ENCODE peak calls at places on chromosome 19, in six cellular contexts. One of them, this sample, is unnamed.

GRCh38 chr19:17548145-17548544 is 7.3 kb upstream of the COLGALT1 start:
- DNase-seq in BE2C: no peak
- DNase-seq in coronary artery: no peak
- DNase-seq in CD8-positive, alpha-beta T cell: no peak
- DNase-seq in IMR-90: no peak
- DNase-seq in AG04449: no peak
- DNase-seq in this sample: no peak

GRCh38 chr19:9500796-9501195 is 2.4 kb upstream of the ZNF560 start:
- DNase-seq in AG04449: no peak
- DNase-seq in coronary artery: no peak
- DNase-seq in CD8-positive, alpha-beta T cell: no peak
- DNase-seq in BE2C: no peak
- DNase-seq in IMR-90: no peak
- DNase-seq in this sample: no peak

GRCh38 chr19:33186835-33187540 is 7.1 kb upstream of the LRP3 start:
- DNase-seq in BE2C: no peak
- DNase-seq in CD8-positive, alpha-beta T cell: no peak
- DNase-seq in coronary artery: no peak
- DNase-seq in AG04449: no peak
- DNase-seq in IMR-90: no peak
- DNase-seq in this sample: peak; percentile 3

GRCh38 chr19:51368366-51369282 is at the start of gene CLDND2:
- DNase-seq in CD8-positive, alpha-beta T cell: peak; percentile 60
- DNase-seq in BE2C: peak; percentile 39
- DNase-seq in IMR-90: no peak
- DNase-seq in AG04449: no peak
- DNase-seq in coronary artery: no peak
- DNase-seq in this sample: no peak

GRCh38 chr19:44582581-44583265 is 30.6 kb upstream of the IGSF23 start:
- DNase-seq in BE2C: peak; percentile 44
- DNase-seq in CD8-positive, alpha-beta T cell: no peak
- DNase-seq in coronary artery: no peak
- DNase-seq in IMR-90: no peak
- DNase-seq in AG04449: no peak
- DNase-seq in this sample: no peak

GRCh38 chr19:48596237-48596636 is 10.3 kb upstream of the SPACA4 start:
- DNase-seq in BE2C: no peak
- DNase-seq in CD8-positive, alpha-beta T cell: no peak
- DNase-seq in coronary artery: no peak
- DNase-seq in IMR-90: no peak
- DNase-seq in AG04449: no peak
- DNase-seq in this sample: no peak

GRCh38 chr19:45825917-45826893 is 11.1 kb upstream of the RSPH6A start:
- DNase-seq in coronary artery: no peak
- DNase-seq in BE2C: no peak
- DNase-seq in CD8-positive, alpha-beta T cell: no peak
- DNase-seq in AG04449: no peak
- DNase-seq in IMR-90: no peak
- DNase-seq in this sample: no peak

GRCh38 chr19:9044449-9044848 is 34.2 kb upstream of the MUC16 start:
- DNase-seq in coronary artery: no peak
- DNase-seq in IMR-90: no peak
- DNase-seq in AG04449: no peak
- DNase-seq in BE2C: no peak
- DNase-seq in CD8-positive, alpha-beta T cell: no peak
- DNase-seq in this sample: no peak

GRCh38 chr19:39097299-39097698 is 13.1 kb downstream of the ACP7 start:
- DNase-seq in CD8-positive, alpha-beta T cell: no peak
- DNase-seq in coronary artery: no peak
- DNase-seq in BE2C: no peak
- DNase-seq in AG04449: no peak
- DNase-seq in IMR-90: no peak
- DNase-seq in this sample: no peak

GRCh38 chr19:33785795-33786194 is 10.9 kb upstream of the KCTD15 start:
- DNase-seq in coronary artery: no peak
- DNase-seq in AG04449: no peak
- DNase-seq in IMR-90: peak; percentile 70
- DNase-seq in BE2C: no peak
- DNase-seq in CD8-positive, alpha-beta T cell: no peak
- DNase-seq in this sample: no peak

GRCh38 chr19:55931936-55932386 is at the start of gene NLRP13:
- DNase-seq in BE2C: no peak
- DNase-seq in coronary artery: no peak
- DNase-seq in CD8-positive, alpha-beta T cell: no peak
- DNase-seq in IMR-90: no peak
- DNase-seq in AG04449: no peak
- DNase-seq in this sample: no peak

GRCh38 chr19:50046649-50047503 is 21.1 kb downstream of the ZNF473 start:
- DNase-seq in BE2C: peak; percentile 76
- DNase-seq in IMR-90: peak; percentile 18
- DNase-seq in coronary artery: no peak
- DNase-seq in CD8-positive, alpha-beta T cell: peak; percentile 63
- DNase-seq in AG04449: no peak
- DNase-seq in this sample: no peak

GRCh38 chr19:19527371-19527656 is 1.4 kb upstream of the YJEFN3 start:
- DNase-seq in IMR-90: no peak
- DNase-seq in BE2C: no peak
- DNase-seq in AG04449: no peak
- DNase-seq in CD8-positive, alpha-beta T cell: no peak
- DNase-seq in coronary artery: no peak
- DNase-seq in this sample: no peak

GRCh38 chr19:18802354-18802753 is 11.2 kb upstream of the COMP start:
- DNase-seq in AG04449: no peak
- DNase-seq in coronary artery: no peak
- DNase-seq in BE2C: peak; percentile 64
- DNase-seq in CD8-positive, alpha-beta T cell: no peak
- DNase-seq in IMR-90: no peak
- DNase-seq in this sample: no peak

GRCh38 chr19:35732540-35733179 is 9.6 kb downstream of the IGFLR1 start:
- DNase-seq in IMR-90: no peak
- DNase-seq in coronary artery: no peak
- DNase-seq in CD8-positive, alpha-beta T cell: no peak
- DNase-seq in AG04449: no peak
- DNase-seq in BE2C: no peak
- DNase-seq in this sample: no peak

GRCh38 chr19:4622695-4623421 is 16.5 kb upstream of the TNFAIP8L1 start:
- DNase-seq in AG04449: no peak
- DNase-seq in IMR-90: no peak
- DNase-seq in CD8-positive, alpha-beta T cell: no peak
- DNase-seq in coronary artery: no peak
- DNase-seq in BE2C: peak; percentile 56
- DNase-seq in this sample: no peak
- TF ChIP-seq CTCF in AG04449: no peak
- TF ChIP-seq CTCF in IMR-90: no peak
- TF ChIP-seq CTCF in CD8-positive, alpha-beta T cell: no peak
- TF ChIP-seq CTCF in coronary artery: no peak
- TF ChIP-seq CTCF in BE2C: peak; percentile 42
- TF ChIP-seq CTCF in this sample: no peak

GRCh38 chr19:6736917-6737283 is 480 bp downstream of the GPR108 start:
- DNase-seq in coronary artery: no peak
- DNase-seq in CD8-positive, alpha-beta T cell: no peak
- DNase-seq in IMR-90: no peak
- DNase-seq in AG04449: no peak
- DNase-seq in BE2C: no peak
- DNase-seq in this sample: no peak

GRCh38 chr19:6737284-6737872 is at the start of gene GPR108:
- DNase-seq in coronary artery: peak; percentile 100
- DNase-seq in BE2C: peak; percentile 99
- DNase-seq in CD8-positive, alpha-beta T cell: peak; percentile 100
- DNase-seq in AG04449: peak; percentile 100
- DNase-seq in IMR-90: peak; percentile 100
- DNase-seq in this sample: peak; percentile 98

GRCh38 chr19:6738726-6739389 is 622 bp upstream of the TRIP10 start:
- DNase-seq in CD8-positive, alpha-beta T cell: peak; percentile 39
- DNase-seq in IMR-90: peak; percentile 8
- DNase-seq in coronary artery: no peak
- DNase-seq in AG04449: no peak
- DNase-seq in BE2C: no peak
- DNase-seq in this sample: peak; percentile 27

GRCh38 chr19:6739390-6739883 is at the start of gene TRIP10:
- DNase-seq in coronary artery: peak; percentile 90
- DNase-seq in IMR-90: peak; percentile 72
- DNase-seq in BE2C: peak; percentile 81
- DNase-seq in AG04449: no peak
- DNase-seq in CD8-positive, alpha-beta T cell: peak; percentile 80
- DNase-seq in this sample: peak; percentile 78

DNA sequence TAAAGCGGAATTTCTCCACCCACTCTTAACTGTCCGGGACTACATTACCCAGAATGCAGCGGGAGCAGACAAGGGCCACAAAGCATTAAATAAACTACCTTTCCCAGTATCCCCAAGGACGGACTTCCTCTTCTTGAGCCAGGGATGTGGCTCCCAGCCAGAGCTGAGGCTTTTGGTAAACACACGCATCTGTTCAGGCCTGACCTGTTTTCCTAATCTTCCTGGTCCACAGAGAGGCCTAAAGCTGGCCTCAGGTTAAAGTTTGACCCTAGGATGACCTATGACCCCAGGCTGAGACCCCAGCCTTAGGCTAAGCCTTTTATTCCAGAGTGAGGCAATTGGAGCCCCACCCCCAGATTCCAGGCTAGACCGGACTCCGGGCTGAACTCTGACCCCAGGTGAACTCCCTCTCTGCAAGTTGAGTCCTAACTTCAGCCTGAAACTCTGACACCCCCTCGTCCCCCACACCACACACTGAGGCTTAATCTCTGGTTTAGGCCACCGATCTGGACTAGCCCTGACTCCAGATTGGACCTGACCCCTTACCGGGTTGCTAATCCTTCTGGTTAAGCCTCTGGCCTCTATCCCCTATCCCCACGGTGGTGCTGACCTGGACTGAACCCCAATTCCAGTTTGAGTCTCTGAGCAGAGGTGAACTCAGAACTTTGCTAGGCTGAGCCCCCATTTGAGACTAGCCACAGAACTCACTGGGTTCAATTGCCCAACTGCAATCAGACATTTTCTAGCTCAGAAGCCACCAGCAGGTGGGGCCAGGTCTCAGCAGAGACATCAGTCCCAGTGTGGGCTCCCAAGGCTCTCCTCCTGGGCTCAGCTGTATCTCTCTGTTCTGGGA is 719 bp upstream of the GPR108 start:
- DNase-seq in AG04449: peak; percentile 12
- DNase-seq in CD8-positive, alpha-beta T cell: peak; percentile 82
- DNase-seq in IMR-90: peak; percentile 80
- DNase-seq in BE2C: peak; percentile 72
- DNase-seq in coronary artery: peak; percentile 89
- DNase-seq in this sample: peak; percentile 63
- TF ChIP-seq CTCF in AG04449: peak; percentile 65
- TF ChIP-seq CTCF in CD8-positive, alpha-beta T cell: peak; percentile 52
- TF ChIP-seq CTCF in IMR-90: peak; percentile 69
- TF ChIP-seq CTCF in BE2C: peak; percentile 66
- TF ChIP-seq CTCF in coronary artery: no peak
- TF ChIP-seq CTCF in this sample: no peak

GRCh38 chr19:11141937-11142527 is 13.6 kb downstream of the SPC24 start:
- DNase-seq in BE2C: no peak
- DNase-seq in CD8-positive, alpha-beta T cell: no peak
- DNase-seq in AG04449: no peak
- DNase-seq in IMR-90: no peak
- DNase-seq in coronary artery: no peak
- DNase-seq in this sample: no peak
- TF ChIP-seq CTCF in BE2C: peak; percentile 5
- TF ChIP-seq CTCF in CD8-positive, alpha-beta T cell: no peak
- TF ChIP-seq CTCF in AG04449: no peak
- TF ChIP-seq CTCF in IMR-90: no peak
- TF ChIP-seq CTCF in coronary artery: no peak
- TF ChIP-seq CTCF in this sample: no peak

DNA sequence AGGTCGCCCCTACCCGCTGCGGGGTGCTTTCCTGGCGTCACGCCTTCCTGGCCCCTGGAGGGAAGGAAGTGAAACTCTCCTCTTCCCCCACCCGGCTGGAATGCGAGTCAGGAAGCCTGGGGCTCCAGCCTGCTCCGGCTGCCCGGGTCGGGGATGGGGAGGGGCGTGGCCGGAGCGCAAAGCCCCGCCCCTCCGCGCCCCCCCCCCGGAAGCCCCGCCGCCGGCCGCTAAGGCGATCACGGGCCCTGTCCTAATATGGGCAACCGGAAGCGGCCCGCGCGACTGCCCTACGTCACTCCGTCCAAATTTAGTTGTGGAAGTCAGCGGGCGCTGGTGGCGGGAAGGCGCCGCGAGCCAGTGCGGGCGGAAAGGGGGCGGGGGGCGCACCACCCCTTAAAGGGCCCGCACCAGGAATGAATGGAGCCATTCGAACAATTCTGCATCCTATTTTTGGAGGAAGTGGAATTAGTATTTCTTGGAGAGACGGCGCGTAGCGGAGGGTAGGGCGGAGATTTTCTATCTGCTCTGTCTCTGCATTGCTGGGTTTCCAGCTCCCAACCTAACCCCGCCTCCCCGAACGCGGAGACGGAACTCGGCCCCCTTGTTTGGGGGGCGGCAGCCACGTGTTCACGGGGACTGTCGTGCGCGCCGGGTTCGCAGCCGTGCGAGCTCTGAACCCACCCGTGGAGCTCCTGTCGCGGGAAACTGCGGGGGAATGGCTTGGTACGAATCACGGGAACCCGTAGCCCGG is 1.6 kb downstream of the IER2 start:
- DNase-seq in CD8-positive, alpha-beta T cell: peak; percentile 95
- DNase-seq in BE2C: peak; percentile 97
- DNase-seq in IMR-90: peak; percentile 96
- DNase-seq in coronary artery: peak; percentile 99
- DNase-seq in AG04449: no peak
- DNase-seq in this sample: peak; percentile 92
- TF ChIP-seq CTCF in CD8-positive, alpha-beta T cell: no peak
- TF ChIP-seq CTCF in BE2C: no peak
- TF ChIP-seq CTCF in IMR-90: peak; percentile 36
- TF ChIP-seq CTCF in coronary artery: no peak
- TF ChIP-seq CTCF in AG04449: peak; percentile 56
- TF ChIP-seq CTCF in this sample: no peak

GRCh38 chr19:30001794-30002193 is 59.8 kb downstream of the URI1 start:
- DNase-seq in IMR-90: peak; percentile 19
- DNase-seq in AG04449: no peak
- DNase-seq in CD8-positive, alpha-beta T cell: no peak
- DNase-seq in coronary artery: no peak
- DNase-seq in BE2C: no peak
- DNase-seq in this sample: no peak
- TF ChIP-seq CTCF in IMR-90: peak; percentile 20
- TF ChIP-seq CTCF in AG04449: no peak
- TF ChIP-seq CTCF in CD8-positive, alpha-beta T cell: no peak
- TF ChIP-seq CTCF in coronary artery: no peak
- TF ChIP-seq CTCF in BE2C: peak; percentile 19
- TF ChIP-seq CTCF in this sample: no peak

This sample was measured in activated B cell treated with CpG ODN at 0.5 μM for 24 hours.